ENCODE peak calls at places on chromosomes 4 and X, in seven cellular contexts. F, A, Q, U, B, M and K are unnamed samples.

GRCh38 chr4:76272091-76272490 is 20.6 kb downstream of the FAM47E start:
- DNase-seq in F (no peak), A (no peak), Q (no peak), U (no peak), B (no peak), M (no peak), K (no peak)

GRCh38 chrX:98490670-98491069 is 1607.0 kb downstream of the RPA4 start:
- DNase-seq in F (no peak), A (no peak), Q (no peak), U (no peak), B (no peak), M (no peak), K (no peak)

GRCh38 chrX:153441296-153441695 is 4.6 kb downstream of the TREX2 start:
- DNase-seq in F (no peak), A (no peak), Q (peak; percentile 40), U (no peak), B (no peak), M (peak; percentile 46), K (no peak)

GRCh38 chr4:95651891-95652290 is 103.1 kb upstream of the UNC5C start:
- DNase-seq in F (no peak), A (no peak), Q (no peak), U (no peak), B (no peak), M (no peak), K (no peak)

GRCh38 chrX:153640045-153640686 is 6.8 kb upstream of the DUSP9 start:
- DNase-seq in F (no peak), A (peak; percentile 57), Q (no peak), U (no peak), B (no peak), M (no peak), K (no peak)

GRCh38 chr4:182593864-182594263 is 323.3 kb downstream of the DCTD start:
- DNase-seq in F (no peak), A (no peak), Q (no peak), U (no peak), B (no peak), M (no peak), K (no peak)

GRCh38 chr4:168309781-168310180 is 8.8 kb downstream of the DDX60 start:
- DNase-seq in F (no peak), A (no peak), Q (no peak), U (no peak), B (no peak), M (no peak), K (no peak)

GRCh38 chrX:103363046-103363445 is 6.7 kb downstream of the TCEAL9 start:
- DNase-seq in F (no peak), A (no peak), Q (no peak), U (no peak), B (no peak), M (no peak), K (no peak)

GRCh38 chr4:185471235-185472062 is at the start of gene CCDC110:
- DNase-seq in F (peak; percentile 97), A (peak; percentile 96), Q (peak; percentile 92), U (peak; percentile 95), B (peak; percentile 77), M (peak; percentile 81), K (peak; percentile 96)

GRCh38 chr4:6893449-6894085 is 16.1 kb upstream of the TBC1D14 start:
- DNase-seq in F (no peak), A (peak; percentile 70), Q (no peak), U (peak; percentile 55), B (no peak), M (no peak), K (no peak)

GRCh38 chr4:77308843-77309242 is 151.8 kb downstream of the CCNG2 start:
- DNase-seq in F (peak; percentile 54), A (no peak), Q (peak; percentile 62), U (peak; percentile 1), B (no peak), M (peak; percentile 38), K (no peak)

GRCh38 chr4:77306496-77306895 is 149.5 kb downstream of the CCNG2 start:
- DNase-seq in F (no peak), A (no peak), Q (no peak), U (no peak), B (no peak), M (no peak), K (no peak)

GRCh38 chr4:77309496-77309895 is 152.5 kb downstream of the CCNG2 start:
- DNase-seq in F (no peak), A (no peak), Q (no peak), U (no peak), B (no peak), M (no peak), K (no peak)

GRCh38 chr4:77310931-77311330 is 153.9 kb downstream of the CCNG2 start:
- DNase-seq in F (no peak), A (no peak), Q (peak; percentile 1), U (no peak), B (no peak), M (peak; percentile 12), K (no peak)

DNA sequence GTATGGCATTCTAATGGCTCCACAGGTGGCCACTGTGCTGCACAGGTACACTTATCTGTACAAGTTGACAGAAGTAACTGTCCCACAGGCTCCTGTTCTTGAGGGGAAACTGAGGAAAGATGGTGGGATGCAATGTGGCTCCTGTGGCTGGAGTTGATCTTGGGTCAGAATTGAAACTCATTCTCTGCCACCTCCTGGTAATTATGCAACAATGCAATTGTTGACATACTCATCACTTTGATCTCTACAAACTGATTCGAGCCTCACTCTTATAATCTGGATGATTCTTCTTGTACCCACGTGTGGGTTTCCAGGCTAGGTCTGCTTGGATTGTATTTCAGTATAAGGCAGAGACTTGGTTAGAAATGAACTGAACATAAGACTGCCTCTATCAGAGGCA is 148.8 kb downstream of the CCNG2 start:
- DNase-seq in F (no peak), A (no peak), Q (no peak), U (no peak), B (no peak), M (no peak), K (no peak)
- TF ChIP-seq CTCF in F (no peak), A (no peak), Q (no peak), U (no peak), B (no peak), M (no peak), K (no peak)

DNA sequence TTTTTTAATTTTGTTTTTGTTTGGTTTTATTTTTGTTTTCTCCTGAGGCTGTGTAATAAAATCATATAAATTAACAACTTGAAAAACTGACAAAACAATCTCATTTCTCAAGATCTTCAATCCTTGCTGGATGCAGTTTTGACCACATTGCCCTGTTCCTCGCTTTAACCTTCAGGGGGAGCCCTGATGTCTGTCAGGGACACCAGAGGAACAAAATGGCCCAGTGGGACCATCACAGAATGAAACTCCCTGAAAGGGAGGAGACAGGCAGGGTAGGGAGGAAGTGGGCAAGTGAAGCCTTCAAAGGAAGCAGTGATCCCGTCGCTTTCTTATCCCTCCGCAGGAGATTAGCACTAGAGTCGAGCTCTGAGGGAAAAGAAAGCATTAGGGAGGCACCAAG is 274.9 kb upstream of the LDB2 start:
- DNase-seq in F (peak; percentile 69), A (no peak), Q (no peak), U (no peak), B (no peak), M (no peak), K (peak; percentile 20)
- TF ChIP-seq CTCF in F (peak; percentile 65), A (no peak), Q (no peak), U (peak; percentile 35), B (peak; percentile 38), M (no peak), K (peak; percentile 36)

DNA sequence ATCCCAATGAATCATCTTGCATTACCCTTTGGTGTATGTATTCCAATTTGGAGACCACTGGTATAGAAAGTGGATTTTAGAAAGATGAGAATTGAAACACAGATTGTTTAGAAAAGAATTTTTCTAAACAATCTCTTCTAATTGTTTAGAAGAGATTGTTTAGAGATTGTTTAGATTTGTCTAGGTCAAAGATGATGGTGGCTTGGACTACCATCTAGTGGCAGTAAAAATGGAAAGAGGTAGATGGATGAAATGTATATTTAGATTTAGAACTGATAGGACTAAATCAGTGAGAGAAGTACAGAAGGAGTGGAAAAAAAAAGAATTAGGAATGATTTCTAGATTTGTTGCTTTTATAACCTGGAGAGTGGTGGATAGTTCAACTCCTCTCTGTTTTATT is 70.6 kb downstream of the ARSJ start:
- DNase-seq in F (no peak), A (no peak), Q (no peak), U (no peak), B (no peak), M (no peak), K (no peak)
- TF ChIP-seq CTCF in F (no peak), A (no peak), Q (no peak), U (no peak), B (no peak), M (no peak), K (no peak)

GRCh38 chr4:2009651-2010233 is 968 bp upstream of the NELFA start:
- DNase-seq in F (peak; percentile 70), A (peak; percentile 91), Q (peak; percentile 29), U (no peak), B (peak; percentile 10), M (peak; percentile 35), K (peak; percentile 60)

GRCh38 chr4:2007804-2008670 is 737 bp downstream of the NELFA start:
- DNase-seq in F (peak; percentile 47), A (peak; percentile 82), Q (no peak), U (no peak), B (no peak), M (no peak), K (peak; percentile 48)

GRCh38 chr4:2006956-2007653 is 1.7 kb downstream of the NELFA start:
- DNase-seq in F (no peak), A (no peak), Q (no peak), U (no peak), B (no peak), M (no peak), K (no peak)

GRCh38 chr4:2008921-2009650 is at the start of gene NELFA:
- DNase-seq in F (peak; percentile 99), A (peak; percentile 99), Q (peak; percentile 96), U (peak; percentile 76), B (peak; percentile 75), M (peak; percentile 92), K (peak; percentile 93)

GRCh38 chr4:2008671-2008920 is 178 bp downstream of the NELFA start:
- DNase-seq in F (no peak), A (no peak), Q (no peak), U (no peak), B (no peak), M (no peak), K (no peak)
- TF ChIP-seq CTCF in F (no peak), A (no peak), Q (no peak), U (no peak), B (no peak), M (no peak), K (no peak)

GRCh38 chrX:41312786-41313185 is 21.2 kb upstream of the DDX3X start:
- DNase-seq in F (no peak), A (no peak), Q (no peak), U (no peak), B (no peak), M (no peak), K (no peak)
- TF ChIP-seq CTCF in F (no peak), A (no peak), Q (no peak), U (no peak), B (no peak), M (no peak), K (no peak)

DNA sequence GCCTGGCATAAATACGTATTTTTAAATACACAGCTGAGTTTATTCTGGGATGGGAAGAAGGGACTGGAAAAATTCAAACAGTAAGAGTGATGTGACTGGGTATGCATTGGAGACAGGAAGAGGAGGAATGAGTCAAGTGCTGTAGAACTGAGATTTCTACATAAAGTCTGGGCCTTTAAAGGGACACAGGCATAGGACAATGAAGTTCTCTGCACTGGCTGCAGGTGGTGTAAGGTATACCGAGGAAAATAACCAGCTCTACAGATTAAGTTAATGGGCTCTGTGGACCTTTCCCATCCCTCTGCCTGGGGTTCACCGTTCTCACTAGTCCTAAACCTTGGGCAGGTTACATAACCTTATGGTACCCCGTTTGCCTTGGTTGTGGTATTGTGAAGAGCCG is 68.7 kb downstream of the DHX15 start:
- DNase-seq in F (no peak), A (no peak), Q (no peak), U (no peak), B (no peak), M (no peak), K (no peak)
- TF ChIP-seq CTCF in F (no peak), A (no peak), Q (no peak), U (no peak), B (no peak), M (no peak), K (no peak)